ENCODE peak calls at places on chromosomes 12 and 14, in seven cellular contexts. M is CD8-positive, alpha-beta memory T cell; G is body of pancreas; U is H1; Q is right cardiac atrium; C is stomach; S is left ventricle myocardium inferior. N is an unnamed sample.

GRCh38 chr12:115570271-115570777 is 707.2 kb downstream of the MED13L start:
- DNase-seq in U (no peak), S (no peak), G (no peak), Q (no peak), C (no peak), M (no peak), N (no peak)

GRCh38 chr12:91441236-91441635 is 258.6 kb upstream of the DCN start:
- DNase-seq in M (no peak), S (no peak), G (no peak), C (no peak), U (no peak), Q (no peak), N (no peak)

GRCh38 chr12:22060261-22060660 is 14.2 kb downstream of the CMAS start:
- DNase-seq in Q (no peak), U (no peak), M (no peak), S (no peak), C (no peak), G (no peak), N (no peak)

GRCh38 chr12:27177716-27178115 is 66.4 kb upstream of the STK38L start:
- DNase-seq in M (no peak), Q (no peak), G (no peak), U (no peak), C (no peak), S (no peak), N (no peak)

GRCh38 chr12:1517007-1517406 is 77.4 kb downstream of the FBXL14 start:
- DNase-seq in U (peak; percentile 90), M (no peak), Q (no peak), G (no peak), C (no peak), S (no peak), N (no peak)

GRCh38 chr12:70430400-70430799 is 64.3 kb downstream of the KCNMB4 start:
- DNase-seq in S (no peak), U (no peak), G (no peak), C (no peak), M (no peak), Q (no peak), N (no peak)

GRCh38 chr12:6380141-6381121 is 3.5 kb upstream of the LTBR start:
- DNase-seq in G (no peak), C (no peak), M (no peak), S (no peak), Q (no peak), U (no peak), N (no peak)

GRCh38 chr12:6465467-6466183 is 4.9 kb downstream of the VAMP1 start:
- DNase-seq in Q (no peak), U (peak; percentile 70), C (peak; percentile 53), G (peak; percentile 72), M (peak; percentile 32), S (no peak), N (peak; percentile 82)

GRCh38 chr12:931591-931990 is 17.9 kb downstream of the RAD52 start:
- DNase-seq in S (no peak), Q (no peak), M (no peak), G (no peak), U (no peak), C (no peak), N (no peak)

GRCh38 chr12:119668315-119668651 is 350 bp downstream of the PRKAB1 start:
- DNase-seq in M (no peak), U (no peak), S (no peak), G (no peak), C (no peak), Q (no peak), N (no peak)

GRCh38 chr12:107027304-107028053 is 40.5 kb upstream of the MTERF2 start:
- DNase-seq in Q (no peak), G (peak; percentile 84), U (no peak), M (no peak), C (no peak), S (no peak), N (no peak)

GRCh38 chr14:64891839-64892375 is 12.2 kb upstream of the SPTB start:
- DNase-seq in C (no peak), M (no peak), G (peak; percentile 64), U (no peak), Q (no peak), S (no peak), N (no peak)

GRCh38 chr14:69464829-69465228 is 19.7 kb upstream of the PLEKHD1 start:
- DNase-seq in G (no peak), C (no peak), U (no peak), S (no peak), Q (no peak), M (no peak), N (no peak)

GRCh38 chr14:97412933-97413574 is 615.9 kb downstream of the VRK1 start:
- DNase-seq in S (no peak), Q (no peak), M (no peak), G (no peak), C (no peak), U (no peak), N (no peak)

GRCh38 chr12:64825143-64826011 is 930 bp downstream of the TBC1D30 start:
- DNase-seq in G (no peak), U (peak; percentile 70), S (no peak), M (no peak), Q (no peak), C (peak; percentile 25), N (no peak)

GRCh38 chr14:64253672-64254071 is 40.5 kb downstream of the ESR2 start:
- DNase-seq in S (no peak), Q (no peak), C (no peak), M (no peak), G (no peak), U (no peak), N (no peak)

GRCh38 chr14:21867541-21867940 is 193.9 kb upstream of the OR4E1 start:
- DNase-seq in U (no peak), S (no peak), C (no peak), M (no peak), G (no peak), Q (no peak), N (no peak)

GRCh38 chr12:120817559-120818330 is 86.4 kb downstream of the SPPL3 start:
- DNase-seq in M (no peak), G (no peak), U (no peak), Q (no peak), C (no peak), S (no peak), N (no peak)

GRCh38 chr14:90522585-90523191 is 125.9 kb downstream of the CALM1 start:
- DNase-seq in C (peak; percentile 67), U (no peak), G (peak; percentile 58), S (peak; percentile 42), M (no peak), Q (peak; percentile 72), N (no peak)

GRCh38 chr14:30235485-30235884 is 307.8 kb upstream of the PRKD1 start:
- DNase-seq in Q (no peak), C (no peak), U (no peak), S (no peak), M (no peak), G (no peak), N (no peak)

GRCh38 chr12:53505086-53505485 is 2.2 kb downstream of the NPFF start:
- DNase-seq in U (no peak), G (no peak), M (no peak), S (no peak), Q (peak; percentile 57), C (no peak), N (no peak)

GRCh38 chr14:28280997-28281598 is 485.5 kb upstream of the FOXG1 start:
- DNase-seq in U (no peak), C (no peak), S (no peak), G (no peak), Q (no peak), M (no peak), N (no peak)

GRCh38 chr12:85955127-85955526 is 81.0 kb downstream of the NTS start:
- DNase-seq in M (no peak), Q (no peak), C (no peak), G (no peak), U (no peak), S (no peak), N (no peak)

GRCh38 chr12:66590276-66590675 is 88.6 kb downstream of the GRIP1 start:
- DNase-seq in Q (no peak), C (no peak), G (no peak), M (no peak), S (no peak), U (no peak), N (no peak)

DNA sequence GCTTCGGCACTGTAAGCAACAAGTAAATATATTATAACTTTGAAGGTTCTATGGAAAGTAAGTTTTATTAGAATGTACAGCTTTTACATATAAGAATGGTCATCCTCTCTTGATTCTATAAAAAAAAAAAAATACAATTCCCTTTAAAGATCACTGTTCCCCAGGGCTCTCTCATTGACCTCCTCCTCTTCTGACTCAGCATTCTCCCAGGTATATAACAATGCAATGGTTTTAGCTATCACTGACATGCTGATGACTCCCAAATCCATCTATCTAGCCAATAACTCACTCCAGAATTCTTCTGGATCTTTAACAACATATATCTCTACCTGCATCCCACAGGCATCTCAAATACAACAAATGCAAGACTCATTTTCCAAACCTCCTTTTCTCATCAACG is 62.7 kb downstream of the EEA1 start:
- DNase-seq in S (no peak), G (no peak), Q (no peak), U (no peak), C (no peak), M (no peak), N (no peak)
- H3K4me1 ChIP-seq in S (peaks cover 18% of the 10 kb centered on the region), G (no peaks in the 10 kb centered on the region), Q (peaks cover 2% of the 10 kb centered on the region), U (peaks cover 3% of the 10 kb centered on the region), C (no peaks in the 10 kb centered on the region), M (peaks cover 6% of the 10 kb centered on the region), N (no peaks in the 10 kb centered on the region)

GRCh38 chr12:111602348-111602747 is 3.2 kb upstream of the ATXN2 start:
- DNase-seq in Q (no peak), U (no peak), S (no peak), G (no peak), C (no peak), M (no peak), N (no peak)
- H3K27ac ChIP-seq in Q (no peak overlapping the region), U (no peak overlapping the region), S (no peak overlapping the region), G (no peak overlapping the region), C (no peak overlapping the region), M (no peak overlapping the region), N (no peak overlapping the region)

GRCh38 chr12:98883231-98883630 is 238.1 kb downstream of the APAF1 start:
- DNase-seq in M (no peak), G (no peak), S (no peak), Q (no peak), U (no peak), C (no peak), N (no peak)

DNA sequence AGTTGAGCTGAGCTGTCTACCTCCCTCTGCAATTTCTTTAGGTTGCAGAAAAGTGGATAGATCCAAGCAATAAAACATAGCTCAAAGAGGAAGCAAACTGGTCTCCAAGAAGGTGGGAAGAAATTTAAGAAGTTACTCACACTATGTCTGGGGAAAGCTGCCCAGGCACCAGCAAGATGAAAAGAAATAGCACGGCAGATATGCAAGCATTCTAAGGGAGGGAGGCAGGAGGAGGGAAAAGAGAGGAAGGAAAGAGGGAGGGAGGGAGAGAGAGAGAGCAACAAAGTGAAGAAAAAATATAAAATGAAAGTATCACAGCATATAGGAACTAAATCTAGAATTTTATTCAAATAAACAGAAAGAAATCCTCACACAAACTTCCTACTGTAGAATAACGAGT is 240.7 kb downstream of the APAF1 start:
- DNase-seq in C (no peak), G (no peak), S (no peak), Q (no peak), U (no peak), M (no peak), N (no peak)
- H3K27me3 ChIP-seq in C (no peaks in the 10 kb centered on the region), G (no peaks in the 10 kb centered on the region), S (peaks cover 24% of the 10 kb centered on the region), Q (no peaks in the 10 kb centered on the region), U (peaks cover 1% of the 10 kb centered on the region), M (peaks cover 3% of the 10 kb centered on the region), N (no peaks in the 10 kb centered on the region)

DNA sequence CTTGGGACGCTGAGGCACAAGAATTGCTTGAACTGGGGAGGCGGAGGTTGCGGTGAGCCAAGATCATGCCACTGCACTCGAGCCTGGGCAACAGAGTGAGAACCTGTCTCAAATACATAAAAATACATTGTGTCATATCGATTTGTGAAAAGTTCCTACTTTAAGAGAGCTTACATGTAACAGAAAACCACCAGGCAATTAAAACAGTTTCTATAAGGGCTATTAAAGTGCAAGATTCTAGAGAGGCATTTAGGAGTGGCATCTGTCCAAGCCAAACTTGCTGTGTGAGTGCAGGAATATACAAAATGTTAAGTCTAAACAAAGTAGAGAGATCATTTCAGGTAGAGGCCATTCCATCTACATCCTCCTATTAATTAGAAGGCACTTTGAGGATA is 1.7 kb upstream of the NEK9 start:
- DNase-seq in Q (no peak), U (no peak), C (no peak), M (no peak), G (no peak), S (no peak), N (no peak)
- H3K4me1 ChIP-seq in Q (peaks cover 2% of the 10 kb centered on the region), U (no peaks in the 10 kb centered on the region), C (peaks cover 56% of the 10 kb centered on the region), M (peaks cover 36% of the 10 kb centered on the region), G (peaks cover 29% of the 10 kb centered on the region), S (peaks cover 56% of the 10 kb centered on the region), N (peaks cover 71% of the 10 kb centered on the region)

N was measured in tibial nerve.